ENCODE peak calls at places on chromosomes 2 and 18, in nine cellular contexts. J is dermis microvascular lymphatic vessel endothelial cell, H is ecto neural progenitor cell, X is fibroblast of villous mesenchyme, C is NCI-H460, B is HFFc6, V is activated T-cell treated with anti-CD3 and anti-CD28 coated beads for 1 hour, F is skeletal muscle cell, L is Caki2. P is an unnamed sample.

GRCh38 chr2:9547272-9547991 is 8.2 kb downstream of the ADAM17 start:
- DNase-seq in J (peak), H (no peak), X (peak), C (no peak), B (peak), V (no peak), F (no peak), L (no peak), P (no peak)

GRCh38 chr2:44244135-44244871 is 31.0 kb upstream of the SLC3A1 start:
- DNase-seq in J (peak), H (peak), X (peak), C (peak), B (peak), V (peak), F (peak), L (peak), P (peak)

GRCh38 chr18:8140841-8141501 is 468.3 kb upstream of the RAB12 start:
- DNase-seq in J (peak), H (no peak), X (peak), C (peak), B (peak), V (no peak), F (peak), L (no peak), P (no peak)

GRCh38 chr18:37452697-37453385 is 112.8 kb downstream of the CELF4 start:
- DNase-seq in J (no peak), H (no peak), X (no peak), C (no peak), B (peak), V (no peak), F (no peak), L (no peak), P (no peak)

GRCh38 chr18:38427234-38427633 is 861.6 kb upstream of the CELF4 start:
- DNase-seq in J (no peak), H (no peak), X (no peak), C (no peak), B (no peak), V (no peak), F (no peak), L (no peak), P (no peak)

GRCh38 chr2:56299166-56299806 is 115.5 kb downstream of the CCDC85A start:
- DNase-seq in J (no peak), H (no peak), X (no peak), C (no peak), B (peak), V (no peak), F (peak), L (no peak), P (no peak)

GRCh38 chr2:186570587-186570986 is 19.3 kb upstream of the ITGAV start:
- DNase-seq in J (peak), H (no peak), X (peak), C (no peak), B (peak), V (no peak), F (no peak), L (peak), P (no peak)

GRCh38 chr2:129092871-129093385 is 774.3 kb upstream of the HS6ST1 start:
- DNase-seq in J (no peak), H (no peak), X (no peak), C (no peak), B (no peak), V (no peak), F (no peak), L (no peak), P (no peak)

GRCh38 chr2:24231461-24231881 is 56.6 kb downstream of the FAM228A start:
- DNase-seq in J (no peak), H (no peak), X (peak), C (no peak), B (peak), V (no peak), F (peak), L (no peak), P (no peak)

GRCh38 chr18:54968807-54969206 is 9.5 kb upstream of the CCDC68 start:
- DNase-seq in J (no peak), H (no peak), X (no peak), C (no peak), B (no peak), V (no peak), F (no peak), L (no peak), P (no peak)

P was measured in T-helper 22 cell.